ENCODE peak calls at places on chromosomes 4 and X, in six cellular contexts. One of them, this sample, is unnamed.

GRCh38 chr4:119040261-119040660 is 95.4 kb upstream of the MYOZ2 start:
- DNase-seq in A549: no peak
- DNase-seq in ovary: no peak
- DNase-seq in tibial nerve: no peak
- DNase-seq in suprapubic skin: no peak
- DNase-seq in SK-N-SH: no peak
- DNase-seq in this sample: no peak

GRCh38 chr4:8174970-8175369 is 16.4 kb upstream of the ABLIM2 start:
- DNase-seq in tibial nerve: no peak
- DNase-seq in SK-N-SH: no peak
- DNase-seq in A549: no peak
- DNase-seq in ovary: no peak
- DNase-seq in suprapubic skin: no peak
- DNase-seq in this sample: no peak

GRCh38 chrX:155068165-155068564 is 2.8 kb downstream of the CMC4 start:
- DNase-seq in SK-N-SH: no peak
- DNase-seq in tibial nerve: no peak
- DNase-seq in A549: peak
- DNase-seq in ovary: no peak
- DNase-seq in suprapubic skin: no peak
- DNase-seq in this sample: no peak

GRCh38 chr4:113635739-113636437 is 125.7 kb downstream of the CAMK2D start:
- DNase-seq in SK-N-SH: no peak
- DNase-seq in ovary: no peak
- DNase-seq in tibial nerve: no peak
- DNase-seq in A549: no peak
- DNase-seq in suprapubic skin: no peak
- DNase-seq in this sample: no peak

GRCh38 chr4:153188966-153189801 is 15.1 kb upstream of the TRIM2 start:
- DNase-seq in SK-N-SH: no peak
- DNase-seq in tibial nerve: no peak
- DNase-seq in A549: no peak
- DNase-seq in suprapubic skin: no peak
- DNase-seq in ovary: no peak
- DNase-seq in this sample: peak

GRCh38 chr4:73742776-73743175 is 2.4 kb downstream of the CXCL8 start:
- DNase-seq in A549: no peak
- DNase-seq in tibial nerve: no peak
- DNase-seq in ovary: no peak
- DNase-seq in suprapubic skin: no peak
- DNase-seq in SK-N-SH: no peak
- DNase-seq in this sample: no peak

GRCh38 chrX:122914256-122914655 is 269.8 kb upstream of the GRIA3 start:
- DNase-seq in A549: no peak
- DNase-seq in suprapubic skin: no peak
- DNase-seq in tibial nerve: no peak
- DNase-seq in ovary: no peak
- DNase-seq in SK-N-SH: no peak
- DNase-seq in this sample: no peak

GRCh38 chr4:151687021-151687640 is 73.7 kb downstream of the GATB start:
- DNase-seq in A549: no peak
- DNase-seq in suprapubic skin: no peak
- DNase-seq in tibial nerve: no peak
- DNase-seq in ovary: no peak
- DNase-seq in SK-N-SH: peak
- DNase-seq in this sample: peak

GRCh38 chrX:55132416-55132815 is 43.6 kb downstream of the PAGE2 start:
- DNase-seq in suprapubic skin: no peak
- DNase-seq in A549: no peak
- DNase-seq in ovary: no peak
- DNase-seq in SK-N-SH: no peak
- DNase-seq in tibial nerve: no peak
- DNase-seq in this sample: no peak

GRCh38 chr4:117623321-117623720 is 411.0 kb upstream of the NDST3 start:
- DNase-seq in tibial nerve: no peak
- DNase-seq in A549: no peak
- DNase-seq in suprapubic skin: no peak
- DNase-seq in SK-N-SH: no peak
- DNase-seq in ovary: no peak
- DNase-seq in this sample: no peak

GRCh38 chrX:70613295-70613694 is 168.7 kb downstream of the DLG3 start:
- DNase-seq in ovary: no peak
- DNase-seq in SK-N-SH: no peak
- DNase-seq in suprapubic skin: no peak
- DNase-seq in A549: no peak
- DNase-seq in tibial nerve: no peak
- DNase-seq in this sample: no peak

GRCh38 chr4:6106156-6106555 is 87.9 kb upstream of the C4orf50 start:
- DNase-seq in tibial nerve: no peak
- DNase-seq in SK-N-SH: no peak
- DNase-seq in A549: no peak
- DNase-seq in ovary: no peak
- DNase-seq in suprapubic skin: no peak
- DNase-seq in this sample: peak

GRCh38 chrX:30661228-30661627 is 8.0 kb downstream of the GK start:
- DNase-seq in ovary: no peak
- DNase-seq in tibial nerve: no peak
- DNase-seq in SK-N-SH: no peak
- DNase-seq in suprapubic skin: no peak
- DNase-seq in A549: no peak
- DNase-seq in this sample: no peak

GRCh38 chrX:30659421-30659820 is 6.2 kb downstream of the GK start:
- DNase-seq in SK-N-SH: no peak
- DNase-seq in A549: peak
- DNase-seq in ovary: no peak
- DNase-seq in suprapubic skin: no peak
- DNase-seq in tibial nerve: no peak
- DNase-seq in this sample: no peak

GRCh38 chrX:30653415-30654131 is at the start of gene GK:
- DNase-seq in ovary: peak
- DNase-seq in suprapubic skin: no peak
- DNase-seq in SK-N-SH: peak
- DNase-seq in tibial nerve: no peak
- DNase-seq in A549: no peak
- DNase-seq in this sample: no peak

GRCh38 chrX:30654989-30655607 is 1.9 kb downstream of the GK start:
- DNase-seq in A549: no peak
- DNase-seq in SK-N-SH: no peak
- DNase-seq in tibial nerve: no peak
- DNase-seq in ovary: no peak
- DNase-seq in suprapubic skin: no peak
- DNase-seq in this sample: no peak

GRCh38 chrX:30657542-30658238 is 4.5 kb downstream of the GK start:
- DNase-seq in suprapubic skin: no peak
- DNase-seq in A549: no peak
- DNase-seq in ovary: no peak
- DNase-seq in tibial nerve: no peak
- DNase-seq in SK-N-SH: no peak
- DNase-seq in this sample: no peak
- H3K27ac ChIP-seq in suprapubic skin: no peak
- H3K27ac ChIP-seq in A549: no peak
- H3K27ac ChIP-seq in ovary: no peak
- H3K27ac ChIP-seq in tibial nerve: no peak
- H3K27ac ChIP-seq in SK-N-SH: no peak
- H3K27ac ChIP-seq in this sample: no peak

GRCh38 chr4:185309770-185310169 is 86.0 kb downstream of the LRP2BP start:
- DNase-seq in A549: no peak
- DNase-seq in SK-N-SH: no peak
- DNase-seq in suprapubic skin: no peak
- DNase-seq in ovary: no peak
- DNase-seq in tibial nerve: no peak
- DNase-seq in this sample: no peak
- TF ChIP-seq EP300 in A549: no peak
- TF ChIP-seq EP300 in SK-N-SH: no peak
- TF ChIP-seq EP300 in suprapubic skin: no peak
- TF ChIP-seq EP300 in ovary: no peak
- TF ChIP-seq EP300 in tibial nerve: no peak
- TF ChIP-seq EP300 in this sample: no peak

DNA sequence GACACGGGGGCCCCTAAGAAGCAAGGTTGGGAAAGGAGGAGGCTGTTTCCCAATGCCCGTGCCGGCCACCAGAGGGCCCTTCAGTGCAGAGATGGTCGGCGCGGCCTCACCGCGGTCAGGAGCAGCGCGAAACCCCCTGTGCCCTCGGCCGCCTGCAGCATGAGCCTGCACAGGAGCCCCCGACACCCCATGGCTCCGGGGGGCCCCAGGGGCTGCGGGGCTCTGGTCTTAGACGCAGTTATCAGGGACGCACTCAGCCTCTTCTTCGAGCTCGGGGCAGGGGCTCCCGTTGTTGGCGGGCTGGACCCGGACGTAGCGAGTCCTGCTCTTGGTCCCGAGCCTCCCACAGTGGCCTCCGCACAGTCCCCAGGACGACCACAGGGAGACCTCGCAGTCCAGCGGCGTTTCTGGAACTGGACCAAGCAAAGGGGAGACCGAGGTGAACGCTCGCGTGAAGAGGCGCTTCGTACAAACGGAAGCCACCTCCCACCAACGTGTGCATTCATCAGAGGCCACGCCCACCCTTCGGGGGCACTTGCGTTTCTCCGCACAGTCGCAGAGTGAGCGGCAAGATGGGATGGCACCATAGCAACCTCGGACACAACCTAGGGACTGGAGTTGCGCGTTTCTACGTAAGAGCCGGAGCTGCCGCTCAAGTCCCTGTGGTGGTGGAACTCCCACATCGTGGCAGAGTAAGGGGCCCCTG is 5.0 kb downstream of the SPON2 start:
- DNase-seq in A549: peak
- DNase-seq in ovary: peak
- DNase-seq in tibial nerve: peak
- DNase-seq in suprapubic skin: no peak
- DNase-seq in SK-N-SH: peak
- DNase-seq in this sample: peak
- H3K27ac ChIP-seq in A549: peak
- H3K27ac ChIP-seq in ovary: no peak
- H3K27ac ChIP-seq in tibial nerve: peak
- H3K27ac ChIP-seq in suprapubic skin: no peak
- H3K27ac ChIP-seq in SK-N-SH: no peak
- H3K27ac ChIP-seq in this sample: peak

GRCh38 chr4:26700110-26700509 is 116.2 kb downstream of the TBC1D19 start:
- DNase-seq in SK-N-SH: no peak
- DNase-seq in tibial nerve: no peak
- DNase-seq in A549: no peak
- DNase-seq in suprapubic skin: no peak
- DNase-seq in ovary: no peak
- DNase-seq in this sample: no peak

GRCh38 chr4:26707342-26707741 is 123.5 kb downstream of the TBC1D19 start:
- DNase-seq in SK-N-SH: no peak
- DNase-seq in tibial nerve: no peak
- DNase-seq in suprapubic skin: no peak
- DNase-seq in ovary: no peak
- DNase-seq in A549: no peak
- DNase-seq in this sample: no peak

GRCh38 chr4:26701095-26701494 is 117.2 kb downstream of the TBC1D19 start:
- DNase-seq in SK-N-SH: no peak
- DNase-seq in tibial nerve: no peak
- DNase-seq in ovary: no peak
- DNase-seq in A549: no peak
- DNase-seq in suprapubic skin: no peak
- DNase-seq in this sample: no peak

DNA sequence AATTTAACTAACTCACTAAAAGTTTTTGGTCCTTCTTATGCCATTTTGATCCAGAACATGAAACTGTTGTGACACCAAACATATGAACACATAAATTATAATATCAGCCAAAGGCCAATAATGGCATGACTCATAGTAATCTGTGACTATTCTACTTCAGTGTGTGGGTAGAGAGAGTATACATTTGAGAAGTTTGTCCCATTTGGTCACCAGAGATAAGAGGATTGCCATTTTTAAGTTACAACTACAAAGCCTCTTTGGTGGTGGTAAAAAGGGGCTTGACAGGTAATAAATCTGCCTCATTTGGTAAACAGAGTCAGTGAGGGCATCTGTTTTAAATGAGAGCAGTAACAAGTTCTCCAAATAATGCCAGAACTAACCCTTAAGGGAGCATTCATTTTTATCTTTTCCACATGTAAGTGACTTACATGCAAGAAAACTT is 117.9 kb downstream of the TBC1D19 start:
- DNase-seq in SK-N-SH: no peak
- DNase-seq in tibial nerve: no peak
- DNase-seq in ovary: no peak
- DNase-seq in A549: no peak
- DNase-seq in suprapubic skin: no peak
- DNase-seq in this sample: no peak
- TF ChIP-seq EP300 in SK-N-SH: no peak
- TF ChIP-seq EP300 in tibial nerve: no peak
- TF ChIP-seq EP300 in ovary: no peak
- TF ChIP-seq EP300 in A549: no peak
- TF ChIP-seq EP300 in suprapubic skin: no peak
- TF ChIP-seq EP300 in this sample: no peak

DNA sequence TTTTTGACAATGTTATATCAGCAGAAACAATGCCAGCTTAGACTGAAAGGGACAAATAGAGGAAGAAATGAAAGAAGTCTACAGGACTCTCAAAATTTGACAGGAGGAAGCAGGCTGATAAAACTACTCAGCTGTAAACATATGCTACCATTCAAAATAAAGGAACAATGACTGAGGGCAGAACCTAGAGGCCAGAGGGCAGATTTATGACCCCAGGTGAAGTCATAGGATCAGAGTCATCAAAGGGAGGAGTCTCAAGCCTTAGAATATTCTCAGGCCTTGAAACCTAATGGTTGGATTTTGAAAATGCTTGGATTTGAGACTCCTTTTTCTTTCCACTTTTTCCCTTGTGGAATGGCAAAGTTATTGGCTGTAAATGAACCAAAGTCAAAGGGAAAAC is 17.0 kb upstream of the SYTL5 start:
- DNase-seq in tibial nerve: no peak
- DNase-seq in suprapubic skin: no peak
- DNase-seq in A549: no peak
- DNase-seq in SK-N-SH: no peak
- DNase-seq in ovary: no peak
- DNase-seq in this sample: no peak
- H3K27ac ChIP-seq in tibial nerve: no peak
- H3K27ac ChIP-seq in suprapubic skin: no peak
- H3K27ac ChIP-seq in A549: no peak
- H3K27ac ChIP-seq in SK-N-SH: no peak
- H3K27ac ChIP-seq in ovary: no peak
- H3K27ac ChIP-seq in this sample: no peak

GRCh38 chr4:161555689-161556660 is 607.8 kb downstream of the FSTL5 start:
- DNase-seq in suprapubic skin: no peak
- DNase-seq in ovary: no peak
- DNase-seq in tibial nerve: no peak
- DNase-seq in SK-N-SH: no peak
- DNase-seq in A549: peak
- DNase-seq in this sample: no peak
- TF ChIP-seq EP300 in suprapubic skin: no peak
- TF ChIP-seq EP300 in ovary: no peak
- TF ChIP-seq EP300 in tibial nerve: no peak
- TF ChIP-seq EP300 in SK-N-SH: no peak
- TF ChIP-seq EP300 in A549: no peak
- TF ChIP-seq EP300 in this sample: no peak

GRCh38 chr4:182644326-182645050 is 272.7 kb downstream of the DCTD start:
- DNase-seq in A549: no peak
- DNase-seq in ovary: no peak
- DNase-seq in suprapubic skin: no peak
- DNase-seq in SK-N-SH: no peak
- DNase-seq in tibial nerve: no peak
- DNase-seq in this sample: no peak
- H3K27ac ChIP-seq in A549: no peak
- H3K27ac ChIP-seq in ovary: no peak
- H3K27ac ChIP-seq in suprapubic skin: no peak
- H3K27ac ChIP-seq in SK-N-SH: peak
- H3K27ac ChIP-seq in tibial nerve: no peak
- H3K27ac ChIP-seq in this sample: no peak

This sample was measured in stomach.